ENCODE peak calls at places on chromosomes 5 and 9, in nine cellular contexts. One of them, this sample, is unnamed.

GRCh38 chr9:33142531-33142930 is 24.6 kb downstream of the B4GALT1 start:
- DNase-seq in HFF-Myc: no peak
- DNase-seq in tibial nerve: no peak
- DNase-seq in IMR-90: no peak
- DNase-seq in GM12865: peak
- DNase-seq in A549: no peak
- DNase-seq in heart right ventricle: no peak
- DNase-seq in epithelial cell of esophagus: no peak
- DNase-seq in fibroblast of pulmonary artery: no peak
- DNase-seq in this sample: no peak

GRCh38 chr5:10762776-10763500 is 1.9 kb upstream of the DAP start:
- DNase-seq in HFF-Myc: no peak
- DNase-seq in epithelial cell of esophagus: no peak
- DNase-seq in GM12865: no peak
- DNase-seq in tibial nerve: no peak
- DNase-seq in heart right ventricle: no peak
- DNase-seq in A549: no peak
- DNase-seq in fibroblast of pulmonary artery: no peak
- DNase-seq in IMR-90: peak
- DNase-seq in this sample: no peak

GRCh38 chr5:150987746-150988145 is 32.6 kb upstream of the GPX3 start:
- DNase-seq in tibial nerve: no peak
- DNase-seq in A549: no peak
- DNase-seq in GM12865: no peak
- DNase-seq in HFF-Myc: no peak
- DNase-seq in heart right ventricle: no peak
- DNase-seq in IMR-90: no peak
- DNase-seq in epithelial cell of esophagus: no peak
- DNase-seq in fibroblast of pulmonary artery: no peak
- DNase-seq in this sample: no peak

GRCh38 chr5:126370796-126371718 is 52.2 kb upstream of the GRAMD2B start:
- DNase-seq in heart right ventricle: no peak
- DNase-seq in A549: peak
- DNase-seq in epithelial cell of esophagus: peak
- DNase-seq in tibial nerve: no peak
- DNase-seq in GM12865: no peak
- DNase-seq in HFF-Myc: no peak
- DNase-seq in IMR-90: peak
- DNase-seq in fibroblast of pulmonary artery: peak
- DNase-seq in this sample: peak

GRCh38 chr9:38417003-38417965 is 7.0 kb downstream of the IGFBPL1 start:
- DNase-seq in A549: peak
- DNase-seq in heart right ventricle: no peak
- DNase-seq in IMR-90: no peak
- DNase-seq in HFF-Myc: no peak
- DNase-seq in fibroblast of pulmonary artery: no peak
- DNase-seq in tibial nerve: no peak
- DNase-seq in GM12865: peak
- DNase-seq in epithelial cell of esophagus: peak
- DNase-seq in this sample: no peak

GRCh38 chr5:119315516-119315949 is 40.3 kb upstream of the TNFAIP8 start:
- DNase-seq in epithelial cell of esophagus: peak
- DNase-seq in fibroblast of pulmonary artery: peak
- DNase-seq in tibial nerve: no peak
- DNase-seq in IMR-90: no peak
- DNase-seq in heart right ventricle: no peak
- DNase-seq in GM12865: peak
- DNase-seq in A549: peak
- DNase-seq in HFF-Myc: no peak
- DNase-seq in this sample: no peak

GRCh38 chr5:14444988-14445387 is 136.6 kb upstream of the OTULINL start:
- DNase-seq in HFF-Myc: no peak
- DNase-seq in A549: no peak
- DNase-seq in tibial nerve: no peak
- DNase-seq in IMR-90: peak
- DNase-seq in GM12865: no peak
- DNase-seq in epithelial cell of esophagus: peak
- DNase-seq in fibroblast of pulmonary artery: peak
- DNase-seq in heart right ventricle: no peak
- DNase-seq in this sample: no peak

GRCh38 chr9:125747053-125747764 is at the start of gene PBX3:
- DNase-seq in epithelial cell of esophagus: peak
- DNase-seq in A549: peak
- DNase-seq in IMR-90: no peak
- DNase-seq in tibial nerve: peak
- DNase-seq in fibroblast of pulmonary artery: no peak
- DNase-seq in heart right ventricle: peak
- DNase-seq in GM12865: peak
- DNase-seq in HFF-Myc: no peak
- DNase-seq in this sample: peak

GRCh38 chr5:159668556-159668955 is 247.7 kb upstream of the ADRA1B start:
- DNase-seq in heart right ventricle: no peak
- DNase-seq in epithelial cell of esophagus: no peak
- DNase-seq in fibroblast of pulmonary artery: no peak
- DNase-seq in tibial nerve: no peak
- DNase-seq in HFF-Myc: no peak
- DNase-seq in IMR-90: no peak
- DNase-seq in GM12865: no peak
- DNase-seq in A549: no peak
- DNase-seq in this sample: no peak

GRCh38 chr9:83598487-83598886 is 24.5 kb upstream of the IDNK start:
- DNase-seq in HFF-Myc: no peak
- DNase-seq in fibroblast of pulmonary artery: peak
- DNase-seq in tibial nerve: no peak
- DNase-seq in heart right ventricle: no peak
- DNase-seq in GM12865: no peak
- DNase-seq in IMR-90: peak
- DNase-seq in epithelial cell of esophagus: peak
- DNase-seq in A549: no peak
- DNase-seq in this sample: no peak

GRCh38 chr5:10262121-10262774 is 12.2 kb downstream of the CCT5 start:
- DNase-seq in HFF-Myc: no peak
- DNase-seq in GM12865: no peak
- DNase-seq in tibial nerve: no peak
- DNase-seq in epithelial cell of esophagus: no peak
- DNase-seq in IMR-90: no peak
- DNase-seq in A549: no peak
- DNase-seq in heart right ventricle: no peak
- DNase-seq in fibroblast of pulmonary artery: peak
- DNase-seq in this sample: no peak

GRCh38 chr9:7273575-7273974 is 515.8 kb downstream of the KDM4C start:
- DNase-seq in IMR-90: peak
- DNase-seq in A549: peak
- DNase-seq in epithelial cell of esophagus: peak
- DNase-seq in HFF-Myc: no peak
- DNase-seq in GM12865: no peak
- DNase-seq in heart right ventricle: peak
- DNase-seq in tibial nerve: no peak
- DNase-seq in fibroblast of pulmonary artery: peak
- DNase-seq in this sample: no peak

GRCh38 chr5:103135461-103135860 is 15.4 kb downstream of the PPIP5K2 start:
- DNase-seq in GM12865: no peak
- DNase-seq in fibroblast of pulmonary artery: no peak
- DNase-seq in heart right ventricle: no peak
- DNase-seq in IMR-90: no peak
- DNase-seq in tibial nerve: no peak
- DNase-seq in A549: no peak
- DNase-seq in epithelial cell of esophagus: no peak
- DNase-seq in HFF-Myc: no peak
- DNase-seq in this sample: no peak

GRCh38 chr9:135608294-135608998 is 30.9 kb downstream of the GLT6D1 start:
- DNase-seq in heart right ventricle: no peak
- DNase-seq in fibroblast of pulmonary artery: no peak
- DNase-seq in GM12865: no peak
- DNase-seq in A549: no peak
- DNase-seq in tibial nerve: no peak
- DNase-seq in IMR-90: no peak
- DNase-seq in HFF-Myc: no peak
- DNase-seq in epithelial cell of esophagus: no peak
- DNase-seq in this sample: no peak

GRCh38 chr5:41641621-41642020 is 131.2 kb upstream of the PLCXD3 start:
- DNase-seq in GM12865: no peak
- DNase-seq in epithelial cell of esophagus: peak
- DNase-seq in fibroblast of pulmonary artery: peak
- DNase-seq in A549: peak
- DNase-seq in IMR-90: peak
- DNase-seq in HFF-Myc: no peak
- DNase-seq in tibial nerve: no peak
- DNase-seq in heart right ventricle: no peak
- DNase-seq in this sample: peak

GRCh38 chr5:41637424-41637823 is 127.0 kb upstream of the PLCXD3 start:
- DNase-seq in GM12865: peak
- DNase-seq in heart right ventricle: no peak
- DNase-seq in epithelial cell of esophagus: no peak
- DNase-seq in HFF-Myc: no peak
- DNase-seq in fibroblast of pulmonary artery: no peak
- DNase-seq in A549: no peak
- DNase-seq in IMR-90: no peak
- DNase-seq in tibial nerve: no peak
- DNase-seq in this sample: no peak

GRCh38 chr5:41637869-41638268 is 127.5 kb upstream of the PLCXD3 start:
- DNase-seq in HFF-Myc: no peak
- DNase-seq in fibroblast of pulmonary artery: no peak
- DNase-seq in epithelial cell of esophagus: no peak
- DNase-seq in tibial nerve: no peak
- DNase-seq in GM12865: peak
- DNase-seq in IMR-90: no peak
- DNase-seq in A549: peak
- DNase-seq in heart right ventricle: no peak
- DNase-seq in this sample: no peak

GRCh38 chr5:41636605-41637004 is 126.2 kb upstream of the PLCXD3 start:
- DNase-seq in IMR-90: peak
- DNase-seq in HFF-Myc: no peak
- DNase-seq in A549: peak
- DNase-seq in GM12865: peak
- DNase-seq in heart right ventricle: no peak
- DNase-seq in fibroblast of pulmonary artery: peak
- DNase-seq in epithelial cell of esophagus: peak
- DNase-seq in tibial nerve: no peak
- DNase-seq in this sample: peak

GRCh38 chr5:41638685-41639084 is 128.3 kb upstream of the PLCXD3 start:
- DNase-seq in A549: no peak
- DNase-seq in epithelial cell of esophagus: no peak
- DNase-seq in HFF-Myc: no peak
- DNase-seq in heart right ventricle: no peak
- DNase-seq in fibroblast of pulmonary artery: no peak
- DNase-seq in tibial nerve: no peak
- DNase-seq in GM12865: no peak
- DNase-seq in IMR-90: no peak
- DNase-seq in this sample: no peak
- TF ChIP-seq CTCF in A549: no peak
- TF ChIP-seq CTCF in epithelial cell of esophagus: no peak
- TF ChIP-seq CTCF in HFF-Myc: no peak
- TF ChIP-seq CTCF in heart right ventricle: no peak
- TF ChIP-seq CTCF in fibroblast of pulmonary artery: no peak
- TF ChIP-seq CTCF in tibial nerve: no peak
- TF ChIP-seq CTCF in GM12865: no peak
- TF ChIP-seq CTCF in IMR-90: no peak
- TF ChIP-seq CTCF in this sample: no peak

GRCh38 chr5:157215143-157215825 is 34.6 kb downstream of the ITK start:
- DNase-seq in tibial nerve: no peak
- DNase-seq in GM12865: peak
- DNase-seq in heart right ventricle: no peak
- DNase-seq in fibroblast of pulmonary artery: no peak
- DNase-seq in IMR-90: no peak
- DNase-seq in HFF-Myc: no peak
- DNase-seq in A549: no peak
- DNase-seq in epithelial cell of esophagus: no peak
- DNase-seq in this sample: no peak

GRCh38 chr5:157213527-157214243 is 33.0 kb downstream of the ITK start:
- DNase-seq in epithelial cell of esophagus: no peak
- DNase-seq in tibial nerve: no peak
- DNase-seq in heart right ventricle: no peak
- DNase-seq in GM12865: no peak
- DNase-seq in A549: no peak
- DNase-seq in IMR-90: no peak
- DNase-seq in fibroblast of pulmonary artery: no peak
- DNase-seq in HFF-Myc: no peak
- DNase-seq in this sample: no peak

GRCh38 chr5:157215826-157216167 is 35.2 kb downstream of the ITK start:
- DNase-seq in GM12865: peak
- DNase-seq in tibial nerve: no peak
- DNase-seq in A549: no peak
- DNase-seq in epithelial cell of esophagus: no peak
- DNase-seq in heart right ventricle: no peak
- DNase-seq in IMR-90: no peak
- DNase-seq in HFF-Myc: no peak
- DNase-seq in fibroblast of pulmonary artery: no peak
- DNase-seq in this sample: no peak

GRCh38 chr5:157212307-157212706 is 31.7 kb downstream of the ITK start:
- DNase-seq in fibroblast of pulmonary artery: no peak
- DNase-seq in heart right ventricle: no peak
- DNase-seq in epithelial cell of esophagus: no peak
- DNase-seq in tibial nerve: no peak
- DNase-seq in A549: no peak
- DNase-seq in HFF-Myc: no peak
- DNase-seq in IMR-90: no peak
- DNase-seq in GM12865: no peak
- DNase-seq in this sample: no peak

DNA sequence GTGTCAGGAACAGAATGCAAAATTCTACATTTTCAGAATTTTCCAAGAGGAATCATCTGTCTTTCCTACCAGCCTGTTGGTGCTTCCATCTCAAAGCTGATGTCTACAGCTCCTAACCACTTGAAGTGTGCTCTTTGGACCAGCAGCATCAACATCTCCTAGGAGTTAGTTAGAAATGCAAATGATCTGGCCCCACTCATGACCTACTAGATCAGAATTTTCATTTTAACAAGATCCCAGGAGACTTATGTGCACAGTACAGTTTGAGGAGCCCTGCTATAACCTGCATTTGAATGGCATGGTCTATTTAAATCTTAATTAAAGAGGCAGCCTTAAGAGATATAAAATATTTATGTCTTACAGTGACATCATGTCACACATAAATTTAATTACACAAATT is 33.8 kb downstream of the ITK start:
- DNase-seq in epithelial cell of esophagus: no peak
- DNase-seq in heart right ventricle: no peak
- DNase-seq in fibroblast of pulmonary artery: no peak
- DNase-seq in A549: no peak
- DNase-seq in tibial nerve: no peak
- DNase-seq in GM12865: no peak
- DNase-seq in IMR-90: no peak
- DNase-seq in HFF-Myc: no peak
- DNase-seq in this sample: no peak
- H3K4me3 ChIP-seq in epithelial cell of esophagus: no peak
- H3K4me3 ChIP-seq in heart right ventricle: no peak
- H3K4me3 ChIP-seq in fibroblast of pulmonary artery: no peak
- H3K4me3 ChIP-seq in A549: no peak
- H3K4me3 ChIP-seq in tibial nerve: no peak
- H3K4me3 ChIP-seq in GM12865: no peak
- H3K4me3 ChIP-seq in IMR-90: no peak
- H3K4me3 ChIP-seq in HFF-Myc: no peak
- H3K4me3 ChIP-seq in this sample: no peak

GRCh38 chr5:145245354-145245753 is 589.8 kb downstream of the PRELID2 start:
- DNase-seq in fibroblast of pulmonary artery: peak
- DNase-seq in HFF-Myc: no peak
- DNase-seq in tibial nerve: no peak
- DNase-seq in heart right ventricle: no peak
- DNase-seq in A549: no peak
- DNase-seq in IMR-90: peak
- DNase-seq in GM12865: no peak
- DNase-seq in epithelial cell of esophagus: no peak
- DNase-seq in this sample: no peak
- TF ChIP-seq CTCF in fibroblast of pulmonary artery: no peak
- TF ChIP-seq CTCF in HFF-Myc: no peak
- TF ChIP-seq CTCF in tibial nerve: no peak
- TF ChIP-seq CTCF in heart right ventricle: no peak
- TF ChIP-seq CTCF in A549: no peak
- TF ChIP-seq CTCF in IMR-90: no peak
- TF ChIP-seq CTCF in GM12865: no peak
- TF ChIP-seq CTCF in epithelial cell of esophagus: no peak
- TF ChIP-seq CTCF in this sample: no peak

GRCh38 chr9:96027271-96028131 is 152.0 kb downstream of the ERCC6L2 start:
- DNase-seq in A549: no peak
- DNase-seq in tibial nerve: no peak
- DNase-seq in IMR-90: no peak
- DNase-seq in epithelial cell of esophagus: no peak
- DNase-seq in heart right ventricle: no peak
- DNase-seq in HFF-Myc: no peak
- DNase-seq in fibroblast of pulmonary artery: no peak
- DNase-seq in GM12865: no peak
- DNase-seq in this sample: no peak
- H3K4me3 ChIP-seq in A549: no peak
- H3K4me3 ChIP-seq in tibial nerve: peak
- H3K4me3 ChIP-seq in IMR-90: no peak
- H3K4me3 ChIP-seq in epithelial cell of esophagus: no peak
- H3K4me3 ChIP-seq in heart right ventricle: peak
- H3K4me3 ChIP-seq in HFF-Myc: no peak
- H3K4me3 ChIP-seq in fibroblast of pulmonary artery: peak
- H3K4me3 ChIP-seq in GM12865: no peak
- H3K4me3 ChIP-seq in this sample: no peak

This sample was measured in astrocyte of the spinal cord.